ENCODE peak calls at places on chromosomes 4 and X, in nine cellular contexts. One of them, this sample, is unnamed.

GRCh38 chr4:102789317-102789717 is 28.5 kb upstream of the MANBA start:
- DNase-seq in HEK293T: no peak
- DNase-seq in immature natural killer cell: no peak
- DNase-seq in HCEC 1CT: peak; percentile 19
- DNase-seq in naive thymus-derived CD8-positive, alpha-beta T cell: no peak
- DNase-seq in H4: peak; percentile 32
- DNase-seq in skeletal muscle cell: peak; percentile 43
- DNase-seq in thoracic aorta: no peak
- DNase-seq in activated CD4-positive, alpha-beta T cell treated with anti-CD3 and anti-CD28 coated beads, Interleukin-2, amount 50 U/mL, for 24 hours: no peak
- DNase-seq in this sample: peak; percentile 7

GRCh38 chr4:5870701-5871100 is 22.2 kb downstream of the CRMP1 start:
- DNase-seq in skeletal muscle cell: no peak
- DNase-seq in HCEC 1CT: no peak
- DNase-seq in naive thymus-derived CD8-positive, alpha-beta T cell: no peak
- DNase-seq in immature natural killer cell: no peak
- DNase-seq in thoracic aorta: no peak
- DNase-seq in activated CD4-positive, alpha-beta T cell treated with anti-CD3 and anti-CD28 coated beads, Interleukin-2, amount 50 U/mL, for 24 hours: no peak
- DNase-seq in H4: no peak
- DNase-seq in HEK293T: no peak
- DNase-seq in this sample: peak; percentile 54

GRCh38 chrX:31367816-31368215 is 296.0 kb upstream of the FTHL17 start:
- DNase-seq in thoracic aorta: no peak
- DNase-seq in HCEC 1CT: no peak
- DNase-seq in skeletal muscle cell: no peak
- DNase-seq in immature natural killer cell: no peak
- DNase-seq in naive thymus-derived CD8-positive, alpha-beta T cell: no peak
- DNase-seq in HEK293T: no peak
- DNase-seq in H4: no peak
- DNase-seq in activated CD4-positive, alpha-beta T cell treated with anti-CD3 and anti-CD28 coated beads, Interleukin-2, amount 50 U/mL, for 24 hours: no peak
- DNase-seq in this sample: no peak

GRCh38 chr4:11650801-11651596 is 222.3 kb upstream of the HS3ST1 start:
- DNase-seq in immature natural killer cell: no peak
- DNase-seq in H4: no peak
- DNase-seq in naive thymus-derived CD8-positive, alpha-beta T cell: no peak
- DNase-seq in skeletal muscle cell: no peak
- DNase-seq in HCEC 1CT: no peak
- DNase-seq in HEK293T: no peak
- DNase-seq in activated CD4-positive, alpha-beta T cell treated with anti-CD3 and anti-CD28 coated beads, Interleukin-2, amount 50 U/mL, for 24 hours: no peak
- DNase-seq in thoracic aorta: no peak
- DNase-seq in this sample: no peak

GRCh38 chrX:7316280-7316679 is 168.3 kb upstream of the PUDP start:
- DNase-seq in naive thymus-derived CD8-positive, alpha-beta T cell: no peak
- DNase-seq in HCEC 1CT: peak; percentile 69
- DNase-seq in H4: no peak
- DNase-seq in activated CD4-positive, alpha-beta T cell treated with anti-CD3 and anti-CD28 coated beads, Interleukin-2, amount 50 U/mL, for 24 hours: no peak
- DNase-seq in HEK293T: no peak
- DNase-seq in skeletal muscle cell: no peak
- DNase-seq in thoracic aorta: no peak
- DNase-seq in immature natural killer cell: no peak
- DNase-seq in this sample: no peak

GRCh38 chrX:31969714-31970113 is 897.9 kb upstream of the FTHL17 start:
- DNase-seq in thoracic aorta: no peak
- DNase-seq in HEK293T: no peak
- DNase-seq in activated CD4-positive, alpha-beta T cell treated with anti-CD3 and anti-CD28 coated beads, Interleukin-2, amount 50 U/mL, for 24 hours: no peak
- DNase-seq in H4: no peak
- DNase-seq in HCEC 1CT: no peak
- DNase-seq in immature natural killer cell: no peak
- DNase-seq in skeletal muscle cell: no peak
- DNase-seq in naive thymus-derived CD8-positive, alpha-beta T cell: no peak
- DNase-seq in this sample: no peak

GRCh38 chr4:27040351-27040750 is 179.7 kb downstream of the STIM2 start:
- DNase-seq in thoracic aorta: no peak
- DNase-seq in naive thymus-derived CD8-positive, alpha-beta T cell: no peak
- DNase-seq in HEK293T: no peak
- DNase-seq in H4: no peak
- DNase-seq in HCEC 1CT: no peak
- DNase-seq in skeletal muscle cell: no peak
- DNase-seq in activated CD4-positive, alpha-beta T cell treated with anti-CD3 and anti-CD28 coated beads, Interleukin-2, amount 50 U/mL, for 24 hours: no peak
- DNase-seq in immature natural killer cell: no peak
- DNase-seq in this sample: no peak

GRCh38 chr4:139188648-139189416 is 11.8 kb upstream of the ELF2 start:
- DNase-seq in skeletal muscle cell: no peak
- DNase-seq in activated CD4-positive, alpha-beta T cell treated with anti-CD3 and anti-CD28 coated beads, Interleukin-2, amount 50 U/mL, for 24 hours: no peak
- DNase-seq in thoracic aorta: no peak
- DNase-seq in HEK293T: no peak
- DNase-seq in H4: peak; percentile 21
- DNase-seq in naive thymus-derived CD8-positive, alpha-beta T cell: no peak
- DNase-seq in immature natural killer cell: no peak
- DNase-seq in HCEC 1CT: no peak
- DNase-seq in this sample: no peak

GRCh38 chrX:28920554-28920953 is 333.3 kb downstream of the IL1RAPL1 start:
- DNase-seq in H4: no peak
- DNase-seq in HEK293T: peak; percentile 8
- DNase-seq in activated CD4-positive, alpha-beta T cell treated with anti-CD3 and anti-CD28 coated beads, Interleukin-2, amount 50 U/mL, for 24 hours: no peak
- DNase-seq in HCEC 1CT: no peak
- DNase-seq in skeletal muscle cell: no peak
- DNase-seq in thoracic aorta: no peak
- DNase-seq in immature natural killer cell: no peak
- DNase-seq in naive thymus-derived CD8-positive, alpha-beta T cell: no peak
- DNase-seq in this sample: no peak

GRCh38 chrX:154840856-154841255 is 6.4 kb upstream of the SMIM9 start:
- DNase-seq in HCEC 1CT: peak; percentile 60
- DNase-seq in H4: peak; percentile 35
- DNase-seq in thoracic aorta: no peak
- DNase-seq in activated CD4-positive, alpha-beta T cell treated with anti-CD3 and anti-CD28 coated beads, Interleukin-2, amount 50 U/mL, for 24 hours: no peak
- DNase-seq in immature natural killer cell: peak; percentile 39
- DNase-seq in skeletal muscle cell: peak; percentile 16
- DNase-seq in naive thymus-derived CD8-positive, alpha-beta T cell: no peak
- DNase-seq in HEK293T: peak; percentile 49
- DNase-seq in this sample: peak; percentile 11

GRCh38 chr4:149293233-149293632 is 522.4 kb downstream of the IQCM start:
- DNase-seq in naive thymus-derived CD8-positive, alpha-beta T cell: no peak
- DNase-seq in HEK293T: no peak
- DNase-seq in skeletal muscle cell: no peak
- DNase-seq in immature natural killer cell: no peak
- DNase-seq in activated CD4-positive, alpha-beta T cell treated with anti-CD3 and anti-CD28 coated beads, Interleukin-2, amount 50 U/mL, for 24 hours: no peak
- DNase-seq in thoracic aorta: no peak
- DNase-seq in HCEC 1CT: no peak
- DNase-seq in H4: no peak
- DNase-seq in this sample: no peak

GRCh38 chr4:152118819-152119553 is 358.2 kb upstream of the GATB start:
- DNase-seq in immature natural killer cell: no peak
- DNase-seq in activated CD4-positive, alpha-beta T cell treated with anti-CD3 and anti-CD28 coated beads, Interleukin-2, amount 50 U/mL, for 24 hours: no peak
- DNase-seq in naive thymus-derived CD8-positive, alpha-beta T cell: no peak
- DNase-seq in skeletal muscle cell: no peak
- DNase-seq in thoracic aorta: no peak
- DNase-seq in H4: no peak
- DNase-seq in HCEC 1CT: no peak
- DNase-seq in HEK293T: no peak
- DNase-seq in this sample: no peak

GRCh38 chr4:82045267-82045666 is 328.5 kb downstream of the HNRNPD start:
- DNase-seq in activated CD4-positive, alpha-beta T cell treated with anti-CD3 and anti-CD28 coated beads, Interleukin-2, amount 50 U/mL, for 24 hours: no peak
- DNase-seq in H4: no peak
- DNase-seq in thoracic aorta: no peak
- DNase-seq in naive thymus-derived CD8-positive, alpha-beta T cell: no peak
- DNase-seq in immature natural killer cell: no peak
- DNase-seq in skeletal muscle cell: no peak
- DNase-seq in HCEC 1CT: no peak
- DNase-seq in HEK293T: no peak
- DNase-seq in this sample: no peak

GRCh38 chr4:3481783-3482397 is 18.8 kb downstream of the DOK7 start:
- DNase-seq in skeletal muscle cell: no peak
- DNase-seq in activated CD4-positive, alpha-beta T cell treated with anti-CD3 and anti-CD28 coated beads, Interleukin-2, amount 50 U/mL, for 24 hours: no peak
- DNase-seq in thoracic aorta: no peak
- DNase-seq in HEK293T: no peak
- DNase-seq in H4: no peak
- DNase-seq in naive thymus-derived CD8-positive, alpha-beta T cell: no peak
- DNase-seq in HCEC 1CT: no peak
- DNase-seq in immature natural killer cell: no peak
- DNase-seq in this sample: no peak

GRCh38 chrX:18873189-18873791 is 110.6 kb downstream of the PHKA2 start:
- DNase-seq in HCEC 1CT: peak; percentile 76
- DNase-seq in naive thymus-derived CD8-positive, alpha-beta T cell: no peak
- DNase-seq in H4: peak; percentile 78
- DNase-seq in activated CD4-positive, alpha-beta T cell treated with anti-CD3 and anti-CD28 coated beads, Interleukin-2, amount 50 U/mL, for 24 hours: no peak
- DNase-seq in HEK293T: no peak
- DNase-seq in thoracic aorta: no peak
- DNase-seq in skeletal muscle cell: peak; percentile 46
- DNase-seq in immature natural killer cell: no peak
- DNase-seq in this sample: peak; percentile 76

GRCh38 chrX:154714925-154715324 is 36.0 kb downstream of the GAB3 start:
- DNase-seq in thoracic aorta: no peak
- DNase-seq in naive thymus-derived CD8-positive, alpha-beta T cell: no peak
- DNase-seq in activated CD4-positive, alpha-beta T cell treated with anti-CD3 and anti-CD28 coated beads, Interleukin-2, amount 50 U/mL, for 24 hours: no peak
- DNase-seq in HCEC 1CT: no peak
- DNase-seq in HEK293T: peak; percentile 77
- DNase-seq in H4: peak; percentile 49
- DNase-seq in immature natural killer cell: peak; percentile 56
- DNase-seq in skeletal muscle cell: no peak
- DNase-seq in this sample: peak; percentile 35

GRCh38 chrX:41116948-41117347 is 31.7 kb downstream of the USP9X start:
- DNase-seq in HCEC 1CT: no peak
- DNase-seq in HEK293T: no peak
- DNase-seq in activated CD4-positive, alpha-beta T cell treated with anti-CD3 and anti-CD28 coated beads, Interleukin-2, amount 50 U/mL, for 24 hours: no peak
- DNase-seq in H4: no peak
- DNase-seq in immature natural killer cell: peak; percentile 18
- DNase-seq in skeletal muscle cell: no peak
- DNase-seq in naive thymus-derived CD8-positive, alpha-beta T cell: no peak
- DNase-seq in thoracic aorta: no peak
- DNase-seq in this sample: no peak

GRCh38 chrX:39398215-39398972 is 597.1 kb downstream of the MID1IP1 start:
- DNase-seq in activated CD4-positive, alpha-beta T cell treated with anti-CD3 and anti-CD28 coated beads, Interleukin-2, amount 50 U/mL, for 24 hours: no peak
- DNase-seq in thoracic aorta: no peak
- DNase-seq in immature natural killer cell: no peak
- DNase-seq in naive thymus-derived CD8-positive, alpha-beta T cell: no peak
- DNase-seq in skeletal muscle cell: no peak
- DNase-seq in HCEC 1CT: no peak
- DNase-seq in H4: no peak
- DNase-seq in HEK293T: no peak
- DNase-seq in this sample: no peak

GRCh38 chrX:107935200-107935599 is 47.0 kb downstream of the TEX13B start:
- DNase-seq in immature natural killer cell: no peak
- DNase-seq in thoracic aorta: no peak
- DNase-seq in naive thymus-derived CD8-positive, alpha-beta T cell: no peak
- DNase-seq in H4: no peak
- DNase-seq in activated CD4-positive, alpha-beta T cell treated with anti-CD3 and anti-CD28 coated beads, Interleukin-2, amount 50 U/mL, for 24 hours: no peak
- DNase-seq in HEK293T: no peak
- DNase-seq in HCEC 1CT: peak; percentile 53
- DNase-seq in skeletal muscle cell: peak; percentile 27
- DNase-seq in this sample: peak; percentile 66

GRCh38 chr4:155789391-155789790 is 30.6 kb downstream of the GUCY1B1 start:
- DNase-seq in activated CD4-positive, alpha-beta T cell treated with anti-CD3 and anti-CD28 coated beads, Interleukin-2, amount 50 U/mL, for 24 hours: no peak
- DNase-seq in naive thymus-derived CD8-positive, alpha-beta T cell: no peak
- DNase-seq in H4: no peak
- DNase-seq in immature natural killer cell: no peak
- DNase-seq in HCEC 1CT: no peak
- DNase-seq in skeletal muscle cell: no peak
- DNase-seq in HEK293T: no peak
- DNase-seq in thoracic aorta: no peak
- DNase-seq in this sample: no peak

GRCh38 chr4:37767546-37767945 is 58.9 kb upstream of the PGM2 start:
- DNase-seq in H4: peak; percentile 76
- DNase-seq in HCEC 1CT: no peak
- DNase-seq in activated CD4-positive, alpha-beta T cell treated with anti-CD3 and anti-CD28 coated beads, Interleukin-2, amount 50 U/mL, for 24 hours: no peak
- DNase-seq in thoracic aorta: no peak
- DNase-seq in naive thymus-derived CD8-positive, alpha-beta T cell: no peak
- DNase-seq in HEK293T: no peak
- DNase-seq in immature natural killer cell: no peak
- DNase-seq in skeletal muscle cell: peak; percentile 35
- DNase-seq in this sample: peak; percentile 72

GRCh38 chrX:18733273-18733672 is 25.8 kb downstream of the PPEF1 start:
- DNase-seq in immature natural killer cell: no peak
- DNase-seq in thoracic aorta: no peak
- DNase-seq in HCEC 1CT: no peak
- DNase-seq in skeletal muscle cell: no peak
- DNase-seq in H4: no peak
- DNase-seq in HEK293T: no peak
- DNase-seq in activated CD4-positive, alpha-beta T cell treated with anti-CD3 and anti-CD28 coated beads, Interleukin-2, amount 50 U/mL, for 24 hours: no peak
- DNase-seq in naive thymus-derived CD8-positive, alpha-beta T cell: no peak
- DNase-seq in this sample: no peak

GRCh38 chr4:155802573-155802972 is 43.8 kb downstream of the GUCY1B1 start:
- DNase-seq in naive thymus-derived CD8-positive, alpha-beta T cell: no peak
- DNase-seq in activated CD4-positive, alpha-beta T cell treated with anti-CD3 and anti-CD28 coated beads, Interleukin-2, amount 50 U/mL, for 24 hours: no peak
- DNase-seq in thoracic aorta: no peak
- DNase-seq in HEK293T: no peak
- DNase-seq in immature natural killer cell: no peak
- DNase-seq in HCEC 1CT: peak; percentile 0
- DNase-seq in skeletal muscle cell: no peak
- DNase-seq in H4: peak; percentile 75
- DNase-seq in this sample: no peak

GRCh38 chrX:85084770-85085393 is 81.2 kb downstream of the APOOL start:
- DNase-seq in thoracic aorta: no peak
- DNase-seq in HEK293T: peak; percentile 53
- DNase-seq in activated CD4-positive, alpha-beta T cell treated with anti-CD3 and anti-CD28 coated beads, Interleukin-2, amount 50 U/mL, for 24 hours: no peak
- DNase-seq in skeletal muscle cell: no peak
- DNase-seq in naive thymus-derived CD8-positive, alpha-beta T cell: no peak
- DNase-seq in immature natural killer cell: peak; percentile 3
- DNase-seq in HCEC 1CT: peak; percentile 34
- DNase-seq in H4: peak; percentile 5
- DNase-seq in this sample: peak; percentile 4

GRCh38 chr4:4289575-4289929 is 402 bp downstream of the LYAR start:
- DNase-seq in thoracic aorta: no peak
- DNase-seq in immature natural killer cell: no peak
- DNase-seq in HCEC 1CT: no peak
- DNase-seq in activated CD4-positive, alpha-beta T cell treated with anti-CD3 and anti-CD28 coated beads, Interleukin-2, amount 50 U/mL, for 24 hours: no peak
- DNase-seq in naive thymus-derived CD8-positive, alpha-beta T cell: peak; percentile 6
- DNase-seq in HEK293T: no peak
- DNase-seq in H4: no peak
- DNase-seq in skeletal muscle cell: no peak
- DNase-seq in this sample: no peak

GRCh38 chrX:69128573-69128972 is 36.7 kb downstream of the PJA1 start:
- DNase-seq in activated CD4-positive, alpha-beta T cell treated with anti-CD3 and anti-CD28 coated beads, Interleukin-2, amount 50 U/mL, for 24 hours: no peak
- DNase-seq in H4: no peak
- DNase-seq in naive thymus-derived CD8-positive, alpha-beta T cell: no peak
- DNase-seq in immature natural killer cell: no peak
- DNase-seq in thoracic aorta: no peak
- DNase-seq in skeletal muscle cell: no peak
- DNase-seq in HCEC 1CT: no peak
- DNase-seq in HEK293T: no peak
- DNase-seq in this sample: no peak

GRCh38 chr4:86359944-86360478 is at the start of gene MAPK10:
- DNase-seq in thoracic aorta: peak; percentile 6
- DNase-seq in HEK293T: no peak
- DNase-seq in HCEC 1CT: peak; percentile 59
- DNase-seq in H4: peak; percentile 94
- DNase-seq in skeletal muscle cell: peak; percentile 85
- DNase-seq in activated CD4-positive, alpha-beta T cell treated with anti-CD3 and anti-CD28 coated beads, Interleukin-2, amount 50 U/mL, for 24 hours: no peak
- DNase-seq in immature natural killer cell: peak; percentile 59
- DNase-seq in naive thymus-derived CD8-positive, alpha-beta T cell: peak; percentile 5
- DNase-seq in this sample: peak; percentile 54

GRCh38 chr4:62517721-62518120 is 1317.6 kb downstream of the ADGRL3 start:
- DNase-seq in naive thymus-derived CD8-positive, alpha-beta T cell: no peak
- DNase-seq in activated CD4-positive, alpha-beta T cell treated with anti-CD3 and anti-CD28 coated beads, Interleukin-2, amount 50 U/mL, for 24 hours: no peak
- DNase-seq in H4: no peak
- DNase-seq in immature natural killer cell: no peak
- DNase-seq in HCEC 1CT: no peak
- DNase-seq in skeletal muscle cell: no peak
- DNase-seq in thoracic aorta: no peak
- DNase-seq in HEK293T: no peak
- DNase-seq in this sample: peak; percentile 3

GRCh38 chrX:45506149-45506768 is 305.6 kb upstream of the DIPK2B start:
- DNase-seq in activated CD4-positive, alpha-beta T cell treated with anti-CD3 and anti-CD28 coated beads, Interleukin-2, amount 50 U/mL, for 24 hours: no peak
- DNase-seq in naive thymus-derived CD8-positive, alpha-beta T cell: no peak
- DNase-seq in HEK293T: no peak
- DNase-seq in HCEC 1CT: no peak
- DNase-seq in thoracic aorta: no peak
- DNase-seq in skeletal muscle cell: no peak
- DNase-seq in immature natural killer cell: no peak
- DNase-seq in H4: no peak
- DNase-seq in this sample: no peak

GRCh38 chrX:66221856-66222255 is 57.8 kb downstream of the HEPH start:
- DNase-seq in HEK293T: no peak
- DNase-seq in skeletal muscle cell: no peak
- DNase-seq in immature natural killer cell: no peak
- DNase-seq in H4: no peak
- DNase-seq in HCEC 1CT: no peak
- DNase-seq in activated CD4-positive, alpha-beta T cell treated with anti-CD3 and anti-CD28 coated beads, Interleukin-2, amount 50 U/mL, for 24 hours: no peak
- DNase-seq in naive thymus-derived CD8-positive, alpha-beta T cell: no peak
- DNase-seq in thoracic aorta: no peak
- DNase-seq in this sample: no peak

GRCh38 chr4:52869656-52870055 is 7.5 kb downstream of the RASL11B start:
- DNase-seq in activated CD4-positive, alpha-beta T cell treated with anti-CD3 and anti-CD28 coated beads, Interleukin-2, amount 50 U/mL, for 24 hours: no peak
- DNase-seq in H4: no peak
- DNase-seq in thoracic aorta: no peak
- DNase-seq in HEK293T: no peak
- DNase-seq in skeletal muscle cell: no peak
- DNase-seq in HCEC 1CT: no peak
- DNase-seq in immature natural killer cell: no peak
- DNase-seq in naive thymus-derived CD8-positive, alpha-beta T cell: no peak
- DNase-seq in this sample: no peak

This sample was measured in Daoy.